ENCODE peak calls at places on chromosomes 2 and 18, in four cellular contexts. E, M, W and C are unnamed samples.

GRCh38 chr18:23918395-23919032 is 96.0 kb upstream of the TTC39C start:
- DNase-seq in E (peak; percentile 79), W (peak; percentile 90), M (peak; percentile 56), C (peak; percentile 94)

GRCh38 chr18:35122586-35123224 is 81.5 kb downstream of the MAPRE2 start:
- DNase-seq in E (peak; percentile 78), W (peak; percentile 73), M (no peak), C (peak; percentile 68)

GRCh38 chr18:68480196-68480595 is 234.7 kb downstream of the TMX3 start:
- DNase-seq in M (no peak), E (no peak), W (no peak), C (no peak)

GRCh38 chr18:62018761-62019041 is 125.9 kb upstream of the RNF152 start:
- DNase-seq in E (no peak), M (no peak), W (no peak), C (no peak)

GRCh38 chr2:168589236-168589635 is 133.2 kb downstream of the CERS6 start:
- DNase-seq in W (no peak), M (no peak), E (no peak), C (no peak)

GRCh38 chr2:72994282-72994990 is 77.1 kb downstream of the SFXN5 start:
- DNase-seq in W (peak; percentile 41), E (peak; percentile 23), M (no peak), C (no peak)

GRCh38 chr2:59462418-59463197 is 1090.8 kb downstream of the BCL11A start:
- DNase-seq in E (no peak), M (no peak), W (no peak), C (peak; percentile 60)

GRCh38 chr18:44725300-44726096 is 44.8 kb downstream of the SETBP1 start:
- DNase-seq in M (peak; percentile 43), W (no peak), E (no peak), C (peak; percentile 45)

GRCh38 chr2:234391625-234392024 is 105.3 kb downstream of the ARL4C start:
- DNase-seq in E (no peak), M (no peak), W (no peak), C (no peak)

GRCh38 chr2:189254268-189254883 is 74.8 kb upstream of the COL5A2 start:
- DNase-seq in M (peak; percentile 71), W (no peak), E (no peak), C (peak; percentile 8)

GRCh38 chr2:165224941-165225340 is 14.3 kb upstream of the SCN2A start:
- DNase-seq in M (no peak), W (no peak), E (no peak), C (no peak)

GRCh38 chr18:23828426-23828825 is 139.2 kb downstream of the LAMA3 start:
- DNase-seq in W (no peak), M (peak; percentile 68), E (no peak), C (peak; percentile 72)

GRCh38 chr18:50875966-50876536 is 2.9 kb upstream of the ME2 start:
- DNase-seq in M (no peak), E (no peak), W (no peak), C (peak; percentile 56)

GRCh38 chr2:38526195-38526594 is 76.5 kb downstream of the HNRNPLL start:
- DNase-seq in W (no peak), E (no peak), M (peak; percentile 43), C (no peak)

GRCh38 chr2:119116411-119117295 is 41.9 kb downstream of the C1QL2 start:
- DNase-seq in M (no peak), E (no peak), W (peak; percentile 17), C (no peak)

GRCh38 chr2:128379021-128380005 is 60.6 kb upstream of the HS6ST1 start:
- DNase-seq in E (peak; percentile 27), M (peak; percentile 37), W (no peak), C (peak; percentile 73)

GRCh38 chr2:168443818-168444217 is 12.3 kb upstream of the CERS6 start:
- DNase-seq in M (no peak), E (no peak), W (no peak), C (no peak)

GRCh38 chr2:222492683-222493082 is 68.3 kb downstream of the SGPP2 start:
- DNase-seq in W (no peak), E (no peak), M (no peak), C (no peak)

GRCh38 chr2:178553047-178553446 is 72.8 kb downstream of the PLEKHA3 start:
- DNase-seq in W (no peak), E (no peak), M (peak; percentile 89), C (no peak)

GRCh38 chr2:25855065-25855464 is 23.2 kb downstream of the ASXL2 start:
- DNase-seq in M (no peak), W (no peak), E (no peak), C (no peak)

GRCh38 chr2:72914226-72915075 is 2.9 kb upstream of the EMX1 start:
- DNase-seq in M (no peak), E (peak; percentile 54), W (no peak), C (peak; percentile 80)

GRCh38 chr18:28905509-28905908 is 728.6 kb upstream of the CDH2 start:
- DNase-seq in E (no peak), M (peak; percentile 57), W (no peak), C (peak; percentile 60)

GRCh38 chr2:100109986-100110980 is 32.1 kb downstream of the AFF3 start:
- DNase-seq in W (no peak), M (no peak), E (no peak), C (no peak)

GRCh38 chr2:168060956-168061750 is 186.2 kb downstream of the STK39 start:
- DNase-seq in W (no peak), E (no peak), M (peak; percentile 67), C (no peak)

GRCh38 chr2:36789181-36789804 is 92.8 kb downstream of the VIT start:
- DNase-seq in E (no peak), W (no peak), M (no peak), C (no peak)

GRCh38 chr2:191202209-191202721 is 42.9 kb upstream of the MYO1B start:
- DNase-seq in M (peak; percentile 89), E (no peak), W (no peak), C (no peak)

DNA sequence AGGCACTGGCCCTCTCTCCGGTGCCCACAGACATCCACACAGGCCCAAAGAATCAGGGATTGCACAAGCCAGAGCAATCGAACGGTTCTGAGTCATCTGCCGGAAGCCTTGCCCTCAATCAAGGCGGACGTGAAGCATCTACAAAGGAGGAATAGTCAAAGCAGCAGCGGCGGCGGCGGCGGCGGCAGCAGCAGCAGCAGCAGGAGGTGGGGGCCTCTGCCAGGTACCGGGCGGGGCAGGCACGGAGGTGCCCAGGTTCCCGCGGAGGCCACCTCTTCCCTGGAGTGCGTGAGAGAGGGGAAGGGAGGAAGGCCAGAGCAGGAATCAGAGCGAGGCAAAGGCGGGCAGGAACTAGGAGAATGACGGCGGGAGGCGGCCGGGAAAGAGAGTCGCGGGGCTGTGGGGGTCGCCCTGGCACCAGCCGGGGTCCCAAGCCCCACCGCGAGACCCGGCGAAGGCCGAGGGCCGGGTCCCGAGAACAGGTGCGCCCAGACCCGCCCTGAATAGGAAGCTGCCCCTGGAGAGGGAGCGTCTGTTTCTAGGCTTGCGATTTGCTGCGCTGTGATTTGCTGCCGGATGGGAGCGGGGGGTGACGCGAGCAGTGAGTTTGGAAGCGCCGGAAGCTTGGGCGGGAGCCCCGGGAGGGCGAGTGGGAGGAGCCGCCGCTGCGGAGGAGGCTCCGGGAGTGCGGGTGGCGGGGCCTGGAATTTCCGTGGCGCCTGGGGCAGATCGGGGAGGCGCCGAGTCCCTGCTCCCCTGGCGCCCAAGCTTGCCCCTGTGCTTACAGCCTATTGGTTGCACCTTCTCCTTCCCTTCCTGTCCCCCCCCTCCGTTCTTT is at the start of gene SERPINB8:
- DNase-seq in W (peak; percentile 90), M (peak; percentile 94), E (peak; percentile 96), C (peak; percentile 97)
- H2BK120ac ChIP-seq in W (no peak within 1 kb of the TSS), M (peak within 1 kb of the TSS; percentile 67), E (no peak within 1 kb of the TSS), C (no peak within 1 kb of the TSS)

GRCh38 chr2:11005032-11005431 is 93.3 kb downstream of the KCNF1 start:
- DNase-seq in W (no peak), M (no peak), E (no peak), C (no peak)
- H4K5ac ChIP-seq in W (no peak overlapping the region), M (no peak overlapping the region), E (no peak overlapping the region), C (no peak overlapping the region)

DNA sequence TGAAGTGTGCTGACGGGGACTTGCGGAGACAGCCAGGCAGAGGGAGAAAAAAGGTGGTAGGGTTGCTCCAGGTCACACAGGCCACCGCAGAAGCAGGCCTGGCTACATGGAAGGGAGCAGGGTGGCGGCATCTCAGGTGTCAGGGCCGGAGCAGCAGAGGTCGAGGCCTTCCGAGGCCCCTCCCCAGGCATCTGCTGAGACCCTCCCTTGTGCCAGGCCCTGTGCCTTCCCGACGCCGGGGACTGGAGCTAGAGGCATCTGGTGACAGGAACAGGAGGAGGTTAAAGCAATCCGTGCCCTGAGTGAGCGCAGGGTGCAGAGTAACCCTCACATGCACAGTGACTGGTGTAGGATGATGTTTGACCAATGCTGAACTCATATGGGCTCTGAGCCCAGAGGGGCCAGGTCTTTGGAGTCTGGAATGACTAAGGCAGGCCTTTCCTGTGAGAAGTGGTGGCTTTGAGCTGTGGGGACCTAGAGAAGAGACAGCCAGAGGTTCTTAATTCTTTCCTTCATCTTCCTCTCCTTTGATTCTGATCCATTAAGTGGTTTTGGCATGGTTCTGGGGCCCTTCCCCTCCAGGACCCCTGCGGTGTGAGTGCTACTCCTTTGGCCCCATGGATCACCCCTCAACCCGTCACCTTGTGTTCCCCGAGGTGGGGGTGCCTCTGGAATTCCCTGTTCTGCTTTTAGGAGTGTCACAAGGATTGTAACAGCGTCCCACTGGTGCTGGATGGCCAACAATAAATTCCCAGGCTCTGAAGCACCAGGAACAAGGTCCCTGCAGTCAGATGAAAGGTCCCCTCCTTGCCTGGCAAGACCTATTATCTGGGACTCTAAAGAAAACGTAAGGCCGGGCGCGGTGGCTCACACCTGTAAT is 72.1 kb downstream of the KLHL29 start:
- DNase-seq in W (no peak), E (no peak), M (peak; percentile 85), C (no peak)
- H2BK5ac ChIP-seq in W (no peak overlapping the region), E (no peak overlapping the region), M (peak overlapping the region; percentile 44), C (no peak overlapping the region)

DNA sequence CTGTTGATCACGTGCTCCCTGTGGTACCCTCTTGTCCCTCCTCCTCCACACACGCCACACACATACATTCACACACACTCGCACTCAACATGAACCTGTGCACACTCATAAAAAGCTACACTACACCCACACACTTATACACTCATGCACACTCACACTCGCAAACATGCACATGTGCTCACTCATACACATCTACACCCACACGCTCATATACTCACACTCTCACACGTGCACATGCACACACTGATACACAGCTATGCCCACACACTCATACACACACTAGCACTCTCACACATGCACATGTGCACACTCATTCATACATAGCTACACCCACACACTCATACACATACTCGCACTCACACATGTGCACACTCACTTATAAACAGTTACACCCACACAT is 113.6 kb downstream of the LRATD1 start:
- DNase-seq in E (no peak), M (no peak), W (no peak), C (no peak)
- H2BK120ac ChIP-seq in E (no peak overlapping the region), M (no peak overlapping the region), W (no peak overlapping the region), C (no peak overlapping the region)

GRCh38 chr2:6916736-6917070 is 509 bp upstream of the RNF144A start:
- DNase-seq in W (no peak), E (no peak), M (no peak), C (no peak)
- H4K5ac ChIP-seq in W (peak overlapping the region; percentile 57), E (no peak overlapping the region), M (no peak overlapping the region), C (no peak overlapping the region)

GRCh38 chr2:160254363-160254762 is 54.3 kb upstream of the ITGB6 start:
- DNase-seq in M (no peak), W (no peak), E (no peak), C (no peak)
- H2BK5ac ChIP-seq in M (no peak overlapping the region), W (no peak overlapping the region), E (no peak overlapping the region), C (no peak overlapping the region)

GRCh38 chr2:237207641-237208040 is 122.0 kb downstream of the COPS8 start:
- DNase-seq in M (peak; percentile 85), W (no peak), E (no peak), C (no peak)

GRCh38 chr2:237208373-237209045 is 122.8 kb downstream of the COPS8 start:
- DNase-seq in E (no peak), M (peak; percentile 96), W (no peak), C (no peak)

GRCh38 chr2:237209885-237210284 is 124.2 kb downstream of the COPS8 start:
- DNase-seq in W (no peak), E (no peak), M (no peak), C (no peak)

GRCh38 chr2:237210297-237210696 is 124.6 kb downstream of the COPS8 start:
- DNase-seq in W (no peak), M (no peak), E (no peak), C (no peak)

GRCh38 chr2:237209046-237209375 is 123.3 kb downstream of the COPS8 start:
- DNase-seq in E (no peak), M (no peak), W (no peak), C (no peak)
- H2BK120ac ChIP-seq in E (no peak overlapping the region), M (peak overlapping the region; percentile 97), W (peak overlapping the region; percentile 45), C (no peak overlapping the region)